ENCODE peak calls at places on chromosomes 12 and 14, in seven cellular contexts. L is BE2C; N is A549; Z is transverse colon; B is hepatocyte; J is right lobe of liver; W is CD8-positive, alpha-beta T cell. Q is an unnamed sample. For H3K4me1, the result is how much of the 10 kb centered on the place peaks cover.

GRCh38 chr14:102655154-102655553 is 62.7 kb downstream of the RCOR1 start:
- DNase-seq in J (no peak), L (no peak), B (peak), N (peak), W (no peak), Z (no peak), Q (peak)

GRCh38 chr14:64303471-64303917 is 9.3 kb upstream of the ESR2 start:
- DNase-seq in W (no peak), L (no peak), Z (no peak), N (peak), J (no peak), B (peak), Q (peak)

GRCh38 chr14:100617715-100618693 is 30.8 kb upstream of the BEGAIN start:
- DNase-seq in N (no peak), Z (peak), W (no peak), J (peak), L (no peak), B (no peak), Q (no peak)

GRCh38 chr12:113163030-113163360 is 13.5 kb downstream of the CFAP73 start:
- DNase-seq in Z (no peak), N (no peak), L (no peak), J (no peak), W (no peak), B (no peak), Q (no peak)

GRCh38 chr12:85679296-85679695 is 156.9 kb downstream of the RASSF9 start:
- DNase-seq in L (no peak), J (no peak), Z (no peak), W (no peak), N (no peak), B (no peak), Q (no peak)

GRCh38 chr14:104096751-104097700 is 11.5 kb downstream of the ASPG start:
- DNase-seq in N (no peak), W (no peak), B (no peak), Z (peak), L (peak), J (no peak), Q (no peak)

GRCh38 chr14:88825078-88825458 is 617 bp downstream of the TTC8 start:
- DNase-seq in J (no peak), B (no peak), L (no peak), N (peak), Z (no peak), W (no peak), Q (peak)

GRCh38 chr12:119115296-119115905 is 63.3 kb upstream of the HSPB8 start:
- DNase-seq in Z (peak), J (no peak), L (peak), W (no peak), B (peak), N (peak), Q (peak)

GRCh38 chr12:110042260-110042659 is 6.1 kb downstream of the C12orf76 start:
- DNase-seq in B (no peak), J (peak), N (no peak), L (no peak), Z (no peak), W (no peak), Q (no peak)

GRCh38 chr14:85024931-85025330 is 505.0 kb upstream of the FLRT2 start:
- DNase-seq in B (no peak), L (no peak), Z (no peak), N (no peak), W (no peak), J (no peak), Q (no peak)

GRCh38 chr12:104792570-104792969 is 165.5 kb downstream of the SLC41A2 start:
- DNase-seq in L (no peak), N (peak), J (no peak), W (no peak), Z (no peak), B (peak), Q (peak)

GRCh38 chr14:22370084-22370847 is 218.8 kb downstream of the DAD1 start:
- DNase-seq in W (no peak), B (no peak), J (no peak), Z (no peak), L (no peak), N (no peak), Q (peak)

GRCh38 chr12:88472775-88473174 is 107.5 kb downstream of the KITLG start:
- DNase-seq in L (no peak), N (no peak), Z (no peak), W (no peak), B (no peak), J (no peak), Q (peak)

GRCh38 chr12:46260153-46260912 is 8.5 kb downstream of the SLC38A1 start:
- DNase-seq in L (no peak), Z (no peak), J (no peak), W (no peak), B (peak), N (no peak), Q (peak)

GRCh38 chr14:20614038-20614840 is 23.1 kb upstream of the RNASE12 start:
- DNase-seq in N (peak), J (no peak), Z (no peak), L (no peak), B (no peak), W (no peak), Q (no peak)

DNA sequence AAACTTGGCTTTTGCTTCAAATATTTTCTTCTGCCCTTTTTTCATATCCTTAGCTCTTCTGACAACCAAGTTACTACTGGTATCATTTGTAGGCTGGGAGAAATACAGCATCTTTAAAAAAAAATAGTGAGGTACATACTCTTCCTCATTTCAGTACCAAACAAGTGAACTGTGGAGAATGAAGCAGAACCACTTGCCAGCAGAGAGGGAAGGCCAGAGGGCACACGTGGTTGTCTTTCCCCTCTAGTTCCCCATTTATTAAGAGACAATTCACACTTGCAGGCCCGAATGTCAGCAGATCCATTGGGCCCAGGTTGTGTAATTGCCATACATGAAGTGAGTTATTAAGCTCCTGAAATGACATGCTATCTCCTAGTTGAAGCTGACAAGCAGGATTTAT is 3.2 kb downstream of the SUSD6 start:
- DNase-seq in L (no peak), N (no peak), Z (peak), W (no peak), B (no peak), J (no peak), Q (no peak)
- H3K4me1 ChIP-seq in L (under half), N (under half), Z (half or more), W (half or more), B (half or more), J (under half), Q (under half)

GRCh38 chr12:3171195-3171591 is 94.0 kb downstream of the TSPAN9 start:
- DNase-seq in J (no peak), B (peak), L (no peak), Z (no peak), N (peak), W (no peak), Q (no peak)
- TF ChIP-seq CTCF in J (no peak), B (no peak), L (no peak), Z (no peak), N (no peak), W (no peak), Q (no peak)

GRCh38 chr12:131609762-131610161 is 101.1 kb upstream of the SFSWAP start:
- DNase-seq in B (no peak), N (no peak), Z (no peak), J (no peak), L (no peak), W (no peak), Q (no peak)

GRCh38 chr12:131607658-131608447 is 103.0 kb upstream of the SFSWAP start:
- DNase-seq in L (no peak), N (no peak), W (no peak), B (no peak), J (no peak), Z (peak), Q (no peak)

GRCh38 chr12:131610181-131610580 is 100.7 kb upstream of the SFSWAP start:
- DNase-seq in J (no peak), Z (no peak), L (no peak), W (no peak), B (no peak), N (no peak), Q (no peak)

GRCh38 chr12:131610891-131611290 is 100.0 kb upstream of the SFSWAP start:
- DNase-seq in B (no peak), L (no peak), W (no peak), N (no peak), J (no peak), Z (no peak), Q (no peak)

DNA sequence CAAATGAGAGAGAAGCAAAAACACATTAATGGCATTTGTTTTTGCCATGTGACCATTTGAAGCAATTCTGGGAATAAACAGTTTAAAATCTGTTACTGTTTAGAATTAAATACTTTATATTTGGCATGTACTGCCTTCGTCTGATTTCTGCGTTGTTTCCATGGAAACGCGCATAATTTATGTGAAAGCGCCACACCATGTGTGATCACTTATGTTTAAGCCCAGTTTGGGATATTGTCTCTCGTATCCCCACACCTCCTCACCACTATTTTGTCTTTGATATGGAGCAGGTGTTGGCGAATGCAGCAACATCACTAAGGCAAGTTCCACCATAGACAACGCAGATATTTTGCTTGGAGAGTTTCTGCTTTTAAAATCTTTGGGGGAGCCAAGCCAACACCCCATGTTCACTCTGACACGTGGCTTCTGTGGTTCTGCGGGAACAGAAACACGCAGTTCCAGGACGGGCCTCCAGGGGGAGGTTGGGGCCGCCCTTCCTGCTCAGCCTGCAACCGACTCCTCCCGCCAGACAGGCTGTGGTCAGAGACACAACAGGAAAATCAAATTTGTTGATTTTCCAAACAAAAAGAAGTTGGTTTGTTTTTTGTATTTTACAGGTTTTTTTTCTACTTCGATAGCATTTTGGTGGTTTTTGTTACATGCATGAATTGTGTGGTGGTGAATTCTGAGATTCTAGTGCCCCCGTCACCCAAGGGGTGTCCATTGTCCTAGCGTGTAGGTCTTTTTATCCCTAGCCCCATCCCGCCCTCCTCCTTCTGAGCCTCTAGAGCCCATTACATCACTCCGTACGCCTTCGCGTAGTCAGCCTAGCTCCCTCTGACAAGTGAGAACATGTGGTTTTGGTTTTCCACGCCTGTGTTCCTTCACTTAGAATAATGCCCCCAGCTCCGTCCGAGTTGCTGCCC is 101.9 kb upstream of the SFSWAP start:
- DNase-seq in B (peak), Z (peak), L (peak), W (peak), N (peak), J (peak), Q (no peak)
- H3K4me1 ChIP-seq in B (under half), Z (under half), L (under half), W (under half), N (under half), J (under half), Q (under half)

GRCh38 chr12:47717443-47718193 is 7.7 kb downstream of the ENDOU start:
- DNase-seq in Z (peak), N (peak), W (no peak), J (no peak), L (peak), B (peak), Q (peak)
- TF ChIP-seq CTCF in Z (peak), N (peak), W (peak), J (peak), L (peak), B (peak), Q (peak)

GRCh38 chr12:51814311-51815088 is 34.0 kb downstream of the FIGNL2 start:
- DNase-seq in L (peak), Z (peak), J (peak), B (peak), W (peak), N (peak), Q (no peak)
- H3K4me1 ChIP-seq in L (under half), Z (under half), J (under half), B (under half), W (under half), N (under half), Q (under half)

GRCh38 chr12:56334490-56334793 is 642 bp upstream of the PAN2 start:
- DNase-seq in J (no peak), B (no peak), L (no peak), W (no peak), N (no peak), Z (no peak), Q (no peak)

GRCh38 chr12:56336361-56337167 is 2.1 kb upstream of the IL23A start:
- DNase-seq in N (no peak), Z (peak), B (no peak), W (no peak), L (no peak), J (no peak), Q (no peak)

GRCh38 chr12:56333197-56333678 is 562 bp downstream of the PAN2 start:
- DNase-seq in J (no peak), L (no peak), B (no peak), Z (no peak), W (no peak), N (peak), Q (no peak)

GRCh38 chr12:56332512-56333196 is 1.1 kb downstream of the PAN2 start:
- DNase-seq in B (no peak), L (no peak), W (no peak), J (no peak), N (no peak), Z (no peak), Q (no peak)

GRCh38 chr12:56333679-56334489 is at the start of gene PAN2:
- DNase-seq in J (peak), B (peak), W (peak), L (peak), Z (peak), N (peak), Q (peak)
- TF ChIP-seq CTCF in J (peak), B (peak), W (peak), L (peak), Z (peak), N (peak), Q (peak)

DNA sequence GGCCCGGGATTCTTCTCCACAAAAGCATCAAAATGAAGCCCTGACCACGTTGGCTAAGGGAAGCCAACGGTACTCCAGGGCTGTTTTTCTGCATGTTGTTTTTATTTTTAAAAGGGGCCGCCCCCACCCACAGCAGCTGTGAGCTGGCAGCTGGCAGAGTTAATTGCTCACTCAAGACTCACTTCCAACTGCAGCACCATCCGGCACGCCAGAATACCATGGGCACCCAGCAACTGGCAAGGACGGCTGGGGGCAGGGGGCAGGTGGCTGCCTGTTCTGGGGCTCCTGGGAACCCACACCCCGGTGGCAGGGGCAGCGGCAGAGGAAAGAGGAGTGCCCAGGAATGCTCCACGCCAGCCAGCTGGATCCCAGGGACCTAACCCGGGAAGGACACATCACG is 44.3 kb downstream of the NCOR2 start:
- DNase-seq in B (no peak), Z (no peak), N (no peak), L (no peak), J (no peak), W (no peak), Q (no peak)
- H3K4me1 ChIP-seq in B (under half), Z (under half), N (under half), L (under half), J (under half), W (under half), Q (under half)

GRCh38 chr12:130764073-130764472 is 48.0 kb upstream of the RIMBP2 start:
- DNase-seq in N (no peak), Z (no peak), B (no peak), J (no peak), W (no peak), L (no peak), Q (peak)

GRCh38 chr12:130762319-130762675 is 46.2 kb upstream of the RIMBP2 start:
- DNase-seq in J (no peak), W (no peak), L (no peak), N (no peak), Z (no peak), B (no peak), Q (no peak)

GRCh38 chr12:130765186-130765659 is 49.1 kb upstream of the RIMBP2 start:
- DNase-seq in J (no peak), N (peak), B (no peak), Z (no peak), L (no peak), W (no peak), Q (peak)

GRCh38 chr12:130764475-130765185 is 48.5 kb upstream of the RIMBP2 start:
- DNase-seq in N (peak), J (no peak), L (no peak), Z (no peak), W (no peak), B (no peak), Q (peak)

GRCh38 chr12:130761537-130762318 is 45.6 kb upstream of the RIMBP2 start:
- DNase-seq in L (peak), Z (peak), J (no peak), B (peak), N (peak), W (peak), Q (peak)
- TF ChIP-seq CTCF in L (peak), Z (peak), J (peak), B (peak), N (peak), W (peak), Q (peak)